ENCODE peak calls at places on chromosomes 11 and 22, in four cellular contexts. H is K562, I is HepG2, T is GM12878. Y is an unnamed sample.

GRCh38 chr11:2810401-2811205 is 75.0 kb downstream of the CDKN1C start:
- DNase-seq in I (no peak), T (no peak), H (no peak), Y (no peak)

GRCh38 chr11:92475316-92475715 is 250.7 kb downstream of the FAT3 start:
- DNase-seq in H (no peak), I (no peak), T (no peak), Y (no peak)

GRCh38 chr11:96943970-96944369 is 554.2 kb downstream of the JRKL start:
- DNase-seq in I (no peak), H (no peak), T (no peak), Y (no peak)

GRCh38 chr11:23124249-23124648 is 264.0 kb upstream of the CCDC179 start:
- DNase-seq in I (no peak), T (no peak), H (no peak), Y (no peak)

GRCh38 chr22:17820879-17821439 is 46.7 kb upstream of the BID start:
- DNase-seq in T (no peak), I (no peak), H (no peak), Y (no peak)

GRCh38 chr11:123197711-123198110 is 2.7 kb upstream of the CLMP start:
- DNase-seq in T (no peak), I (no peak), H (no peak), Y (no peak)

GRCh38 chr11:27312110-27312509 is 50.9 kb downstream of the CCDC34 start:
- DNase-seq in H (no peak), I (peak; percentile 81), T (no peak), Y (no peak)

GRCh38 chr11:116932182-116932581 is 94.8 kb upstream of the APOA1 start:
- DNase-seq in H (no peak), I (no peak), T (no peak), Y (no peak)

GRCh38 chr11:45982656-45983470 is 60.4 kb downstream of the LARGE2 start:
- DNase-seq in T (no peak), H (peak; percentile 87), I (no peak), Y (peak; percentile 74)

GRCh38 chr11:122850076-122850631 is 11.9 kb downstream of the CRTAM start:
- DNase-seq in I (no peak), H (no peak), T (no peak), Y (no peak)

GRCh38 chr11:62974848-62975522 is 9.8 kb downstream of the SLC22A6 start:
- DNase-seq in T (no peak), I (peak; percentile 6), H (peak; percentile 48), Y (peak; percentile 71)

GRCh38 chr22:41574847-41575381 is 14.1 kb downstream of the CSDC2 start:
- DNase-seq in T (no peak), H (no peak), I (no peak), Y (no peak)

GRCh38 chr11:16028406-16028805 is 327.9 kb downstream of the SOX6 start:
- DNase-seq in T (no peak), I (no peak), H (no peak), Y (no peak)

GRCh38 chr11:123103326-123103980 is 41.5 kb upstream of the HSPA8 start:
- DNase-seq in H (peak; percentile 29), I (peak; percentile 18), T (no peak), Y (peak; percentile 22)

GRCh38 chr11:17347676-17348075 is 3.9 kb upstream of the NCR3LG1 start:
- DNase-seq in H (no peak), I (no peak), T (no peak), Y (no peak)

GRCh38 chr11:122900803-122901202 is 18.2 kb downstream of the JHY start:
- DNase-seq in I (no peak), T (no peak), H (no peak), Y (no peak)

GRCh38 chr22:39178206-39179111 is 26.0 kb upstream of the CBX7 start:
- DNase-seq in T (no peak), I (no peak), H (no peak), Y (no peak)

GRCh38 chr11:120336641-120337132 is 474 bp downstream of the ARHGEF12 start:
- DNase-seq in T (no peak), H (peak; percentile 70), I (no peak), Y (peak; percentile 59)

GRCh38 chr11:19978668-19979518 is 181.4 kb downstream of the DBX1 start:
- DNase-seq in H (peak; percentile 26), I (peak; percentile 88), T (peak; percentile 40), Y (no peak)

GRCh38 chr11:1109918-1110705 is 35.4 kb downstream of the MUC2 start:
- DNase-seq in I (no peak), H (no peak), T (no peak), Y (no peak)

GRCh38 chr11:279966-280761 is 2.0 kb downstream of the NLRP6 start:
- DNase-seq in H (no peak), I (no peak), T (no peak), Y (peak; percentile 46)

GRCh38 chr11:61728940-61729219 is 23.6 kb upstream of the MYRF start:
- DNase-seq in T (no peak), I (no peak), H (no peak), Y (no peak)

GRCh38 chr11:123184531-123184930 is 10.5 kb downstream of the CLMP start:
- DNase-seq in H (no peak), I (no peak), T (no peak), Y (no peak)

GRCh38 chr22:45868586-45869443 is 108.1 kb downstream of the WNT7B start:
- DNase-seq in I (no peak), H (no peak), T (no peak), Y (no peak)

GRCh38 chr11:66951135-66951534 is 7.0 kb downstream of the PC start:
- DNase-seq in I (no peak), T (no peak), H (no peak), Y (peak; percentile 61)

GRCh38 chr11:61972796-61973602 is 5.6 kb upstream of the FTH1 start:
- DNase-seq in I (peak; percentile 95), H (peak; percentile 4), T (no peak), Y (no peak)

GRCh38 chr11:11250470-11250869 is 102.6 kb downstream of the CSNK2A3 start:
- DNase-seq in H (no peak), T (no peak), I (no peak), Y (no peak)

GRCh38 chr22:20247010-20247505 is 21.1 kb downstream of the RTN4R start:
- DNase-seq in H (peak; percentile 80), T (peak; percentile 43), I (no peak), Y (peak; percentile 30)

GRCh38 chr22:41204992-41205900 is at the start of gene L3MBTL2:
- DNase-seq in T (peak; percentile 88), I (peak; percentile 95), H (peak; percentile 98), Y (peak; percentile 100)

GRCh38 chr11:2135648-2136201 is 3.5 kb downstream of the IGF2 start:
- DNase-seq in I (no peak), T (no peak), H (no peak), Y (no peak)

GRCh38 chr22:31952459-31952858 is 8.1 kb downstream of the YWHAH start:
- DNase-seq in I (no peak), T (no peak), H (no peak), Y (no peak)

GRCh38 chr22:48147831-48148230 is 1385.4 kb downstream of the TBC1D22A start:
- DNase-seq in H (no peak), T (no peak), I (no peak), Y (no peak)

GRCh38 chr22:38971202-38971601 is 10.9 kb upstream of the APOBEC3B start:
- DNase-seq in I (no peak), H (no peak), T (no peak), Y (no peak)

GRCh38 chr11:95229199-95230053 is 1.6 kb downstream of the SESN3 start:
- DNase-seq in H (no peak), I (no peak), T (no peak), Y (no peak)

DNA sequence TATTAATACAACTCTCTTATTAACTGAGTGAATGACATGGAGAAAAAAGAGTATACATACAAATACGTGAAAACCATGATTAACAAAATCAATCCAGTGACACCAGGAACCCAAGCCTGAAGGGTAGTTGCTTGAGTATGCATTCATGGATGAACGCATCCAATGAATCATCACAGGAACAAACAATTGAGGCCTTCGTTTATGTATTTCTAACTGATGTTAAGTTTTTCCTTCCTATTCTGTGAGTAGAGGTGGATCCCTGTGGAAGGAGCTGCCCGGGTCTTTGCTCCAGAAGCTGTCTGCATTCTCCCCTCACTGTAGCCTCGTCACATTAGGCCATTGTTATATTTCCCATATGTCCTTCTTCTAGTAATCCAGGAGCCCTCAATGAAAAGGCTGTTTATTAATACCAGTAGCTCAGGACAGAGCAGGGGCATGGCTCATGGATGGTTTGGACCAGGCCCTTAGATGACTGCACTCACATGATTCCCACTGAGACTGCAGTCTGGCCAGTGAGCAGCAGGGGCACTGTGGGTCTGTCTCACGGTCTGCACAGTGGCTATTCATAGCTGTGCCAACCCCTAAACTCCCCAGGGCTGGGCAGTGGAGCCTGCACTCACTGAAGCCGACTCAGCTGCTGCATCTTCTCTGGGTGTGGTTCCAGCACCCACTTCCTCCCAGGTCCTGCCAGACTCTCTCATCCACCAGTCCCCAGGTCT is 128.1 kb upstream of the TOP3B start:
- DNase-seq in H (peak; percentile 94), T (peak; percentile 93), I (no peak), Y (peak; percentile 63)
- TF ChIP-seq ETV6 in H (no peak), T (no peak), I (no peak), Y (no peak)

GRCh38 chr22:43625242-43625641 is 186.9 kb downstream of the EFCAB6 start:
- DNase-seq in H (no peak), T (no peak), I (no peak), Y (no peak)
- TF ChIP-seq ATF3 in H (no peak), T (no peak), I (no peak), Y (no peak)

GRCh38 chr11:36035999-36036398 is 92.1 kb downstream of the LDLRAD3 start:
- DNase-seq in H (no peak), I (no peak), T (no peak), Y (no peak)

GRCh38 chr11:36034572-36035331 is 90.9 kb downstream of the LDLRAD3 start:
- DNase-seq in I (no peak), H (no peak), T (no peak), Y (no peak)

GRCh38 chr11:36035454-36035853 is 91.6 kb downstream of the LDLRAD3 start:
- DNase-seq in H (no peak), T (no peak), I (no peak), Y (no peak)

GRCh38 chr11:36033936-36034335 is 90.1 kb downstream of the LDLRAD3 start:
- DNase-seq in H (no peak), I (no peak), T (no peak), Y (no peak)

GRCh38 chr11:36037031-36037430 is 93.2 kb downstream of the LDLRAD3 start:
- DNase-seq in T (no peak), H (no peak), I (no peak), Y (no peak)
- TF ChIP-seq TCF7 in T (no peak), H (no peak), I (no peak), Y (no peak)

DNA sequence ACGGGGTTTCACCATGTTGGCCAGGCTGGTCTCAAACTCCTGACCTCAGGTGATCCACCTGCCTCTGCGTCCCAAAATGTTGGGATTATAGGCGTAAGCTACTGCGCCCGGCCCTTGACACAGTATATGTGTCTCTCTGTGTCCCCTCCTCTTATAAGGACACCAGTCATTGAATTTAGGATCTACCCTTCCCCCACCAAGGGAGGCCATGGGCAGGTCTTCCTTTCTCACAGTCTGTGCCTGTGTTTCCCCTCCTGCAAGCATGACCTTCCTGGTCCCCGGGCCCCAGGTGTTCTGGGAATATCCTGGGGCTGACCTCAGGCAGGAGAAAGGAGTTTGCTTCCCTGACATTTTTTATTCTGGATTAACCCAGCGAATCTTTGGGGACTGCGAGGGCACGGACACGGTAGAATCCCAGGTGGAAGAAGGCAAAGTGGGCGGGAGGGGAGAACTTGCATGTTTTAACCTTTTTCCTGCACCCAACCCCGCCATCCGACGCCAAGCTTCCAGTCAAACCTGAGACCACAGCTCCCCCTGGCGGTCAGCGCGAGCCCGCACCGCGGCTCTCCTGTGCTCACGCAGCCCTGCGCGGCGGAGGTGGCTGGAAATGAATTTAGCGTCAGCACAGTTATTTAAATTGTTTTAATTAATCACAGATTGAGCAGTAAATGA is 42.1 kb upstream of the ISX start:
- DNase-seq in H (peak; percentile 62), I (no peak), T (no peak), Y (peak; percentile 95)
- TF ChIP-seq ETV6 in H (no peak), I (no peak), T (no peak), Y (no peak)

GRCh38 chr11:71118671-71119250 is 133.6 kb downstream of the SHANK2 start:
- DNase-seq in T (no peak), H (no peak), I (no peak), Y (no peak)
- TF ChIP-seq ATF3 in T (no peak), H (no peak), I (no peak), Y (no peak)

Y was measured in WTC11.